ENCODE peak calls at places on chromosomes 4 and X, in ten cellular contexts. W is SW480, T is LoVo, B is K562, M is right cardiac atrium, V is GM03348, O is GM13976, R is Kasumi-1, Q is SJSA1, G is progenitor cell of endocrine pancreas. F is an unnamed sample.
A peak's percentile ranks its signal among the peaks of the same experiment; 100 is the strongest.

GRCh38 chr4:162111078-162111477 is 52.7 kb downstream of the FSTL5 start:
- DNase-seq in T (no peak), G (no peak), W (no peak), B (no peak), R (no peak), V (no peak), Q (no peak), M (no peak), O (no peak), F (no peak)

GRCh38 chrX:154607370-154607769 is 11.7 kb downstream of the CTAG1B start:
- DNase-seq in G (no peak), Q (no peak), W (no peak), R (no peak), B (no peak), T (no peak), M (no peak), O (no peak), V (no peak), F (no peak)

GRCh38 chr4:144820115-144820514 is 174.2 kb downstream of the HHIP start:
- DNase-seq in R (no peak), O (no peak), Q (peak; percentile 41), M (no peak), B (no peak), V (peak; percentile 24), G (no peak), T (no peak), W (no peak), F (no peak)

GRCh38 chr4:103915224-103915869 is 195.6 kb upstream of the TACR3 start:
- DNase-seq in V (peak; percentile 23), T (peak; percentile 35), Q (peak; percentile 7), W (peak; percentile 11), R (peak; percentile 32), O (peak; percentile 35), G (no peak), M (no peak), B (peak; percentile 9), F (no peak)

GRCh38 chr4:38565271-38566199 is 98.5 kb upstream of the KLF3 start:
- DNase-seq in R (no peak), B (peak; percentile 68), O (no peak), V (peak; percentile 64), W (no peak), T (peak; percentile 23), M (peak; percentile 31), G (no peak), Q (peak; percentile 60), F (no peak)

GRCh38 chr4:87720094-87720691 is 70.1 kb downstream of the DMP1 start:
- DNase-seq in O (no peak), Q (no peak), M (no peak), T (no peak), W (no peak), G (no peak), B (no peak), V (no peak), R (no peak), F (no peak)

GRCh38 chrX:26309262-26309661 is 93.3 kb downstream of the MAGEB5 start:
- DNase-seq in R (no peak), B (no peak), G (no peak), O (no peak), T (no peak), W (no peak), M (no peak), Q (no peak), V (no peak), F (no peak)

GRCh38 chrX:150693782-150694574 is 782 bp downstream of the MTMR1 start:
- DNase-seq in W (peak; percentile 76), T (peak; percentile 50), O (peak; percentile 88), V (peak; percentile 69), B (peak; percentile 75), R (no peak), M (peak; percentile 35), Q (peak; percentile 62), G (peak; percentile 32), F (peak; percentile 51)

GRCh38 chrX:37509349-37509748 is 62.1 kb upstream of the LANCL3 start:
- DNase-seq in W (no peak), Q (no peak), O (no peak), T (no peak), M (no peak), B (peak; percentile 8), R (no peak), G (no peak), V (no peak), F (no peak)

GRCh38 chr4:44237643-44238042 is 211.0 kb downstream of the KCTD8 start:
- DNase-seq in Q (no peak), V (no peak), B (no peak), O (no peak), G (no peak), W (no peak), T (no peak), R (no peak), M (no peak), F (no peak)

GRCh38 chr4:111213520-111213919 is 590.6 kb upstream of the PITX2 start:
- DNase-seq in O (no peak), R (no peak), G (no peak), B (no peak), V (peak; percentile 18), Q (no peak), T (peak; percentile 9), W (no peak), M (no peak), F (no peak)

GRCh38 chr4:627751-628150 is 2.4 kb downstream of the PDE6B start:
- DNase-seq in O (no peak), R (no peak), W (no peak), V (no peak), M (no peak), G (no peak), T (no peak), Q (no peak), B (no peak), F (no peak)

GRCh38 chrX:137428777-137429564 is 137.0 kb upstream of the ZIC3 start:
- DNase-seq in W (no peak), G (no peak), Q (no peak), M (no peak), R (no peak), B (no peak), O (no peak), V (no peak), T (no peak), F (peak; percentile 43)

GRCh38 chr4:22391548-22391947 is 124.3 kb downstream of the ADGRA3 start:
- DNase-seq in B (no peak), W (no peak), M (no peak), Q (no peak), T (no peak), O (no peak), R (no peak), G (no peak), V (peak; percentile 64), F (no peak)

GRCh38 chr4:147334478-147334877 is 146.4 kb upstream of the EDNRA start:
- DNase-seq in T (peak; percentile 56), G (no peak), R (peak; percentile 6), O (no peak), Q (peak; percentile 17), M (no peak), W (no peak), B (no peak), V (no peak), F (no peak)

GRCh38 chr4:95839891-95840290 is at the start of gene PDHA2:
- DNase-seq in O (no peak), G (no peak), V (no peak), T (no peak), R (no peak), W (no peak), B (no peak), Q (no peak), M (no peak), F (no peak)

GRCh38 chrX:41452972-41453371 is 5.8 kb downstream of the NYX start:
- DNase-seq in G (no peak), Q (peak; percentile 54), V (peak; percentile 50), M (no peak), B (no peak), R (no peak), W (no peak), T (no peak), O (no peak), F (no peak)

GRCh38 chr4:107603430-107603829 is 116.6 kb downstream of the PAPSS1 start:
- DNase-seq in B (no peak), G (no peak), O (no peak), Q (peak; percentile 88), R (no peak), T (no peak), V (no peak), W (no peak), M (no peak), F (no peak)

GRCh38 chr4:98993419-98994071 is 2.0 kb upstream of the METAP1 start:
- DNase-seq in B (no peak), Q (no peak), W (no peak), O (no peak), V (no peak), G (no peak), M (peak; percentile 13), R (no peak), T (no peak), F (no peak)

GRCh38 chrX:17471121-17471520 is 96.1 kb downstream of the NHS start:
- DNase-seq in B (no peak), Q (no peak), G (no peak), M (no peak), O (no peak), R (no peak), V (no peak), T (no peak), W (no peak), F (no peak)

GRCh38 chrX:2401201-2401589 is 99.6 kb downstream of the DHRSX start:
- DNase-seq in T (no peak), Q (no peak), R (no peak), G (no peak), W (no peak), B (no peak), O (no peak), V (peak; percentile 30), M (no peak), F (no peak)

GRCh38 chrX:155216940-155217450 is 735 bp downstream of the VBP1 start:
- DNase-seq in T (no peak), R (no peak), V (peak; percentile 18), W (peak; percentile 49), M (no peak), O (no peak), Q (peak; percentile 52), B (peak; percentile 52), G (no peak), F (peak; percentile 4)

GRCh38 chr4:83890816-83891215 is 354.9 kb downstream of the GPAT3 start:
- DNase-seq in G (no peak), V (no peak), W (no peak), Q (peak; percentile 36), T (no peak), B (no peak), R (no peak), O (no peak), M (no peak), F (no peak)

GRCh38 chr4:163048447-163048846 is 118.2 kb downstream of the NAF1 start:
- DNase-seq in G (no peak), V (peak; percentile 53), W (peak; percentile 16), T (peak; percentile 20), M (peak; percentile 18), Q (peak; percentile 23), O (peak; percentile 16), B (peak; percentile 45), R (peak; percentile 29), F (peak; percentile 15)

GRCh38 chr4:26862381-26862915 is 1.8 kb downstream of the STIM2 start:
- DNase-seq in M (no peak), O (no peak), V (no peak), B (no peak), T (no peak), R (no peak), W (no peak), Q (no peak), G (no peak), F (no peak)

GRCh38 chr4:63528592-63528991 is 880.7 kb downstream of the TECRL start:
- DNase-seq in V (no peak), Q (no peak), M (no peak), O (peak; percentile 2), T (no peak), B (no peak), G (no peak), W (no peak), R (peak; percentile 32), F (no peak)

GRCh38 chr4:156970501-156971167 is 965 bp downstream of the PDGFC start:
- DNase-seq in R (peak; percentile 70), Q (peak; percentile 76), M (peak; percentile 67), T (peak; percentile 67), O (peak; percentile 29), G (peak; percentile 47), V (peak; percentile 79), W (peak; percentile 58), B (no peak), F (peak; percentile 70)

GRCh38 chr4:168825975-168826374 is 184.1 kb downstream of the CBR4 start:
- DNase-seq in R (no peak), M (no peak), V (peak; percentile 57), W (no peak), G (no peak), B (no peak), T (no peak), O (no peak), Q (no peak), F (no peak)